ENCODE peak calls at places on chromosomes 2 and 18, in eight cellular contexts. C is epithelial cell of esophagus, A is retinal pigment epithelial cell, V is left ventricle myocardium inferior, W is tibial artery, J is IMR-90, R is fibroblast of mammary gland, S is cardiac fibroblast. Z is an unnamed sample.

GRCh38 chr2:1665761-1666505 is 78.4 kb downstream of the PXDN start:
- DNase-seq in J (no peak), V (no peak), C (no peak), A (no peak), W (no peak), S (no peak), R (no peak), Z (no peak)

GRCh38 chr2:203824057-203824456 is 43.5 kb upstream of the CTLA4 start:
- DNase-seq in C (no peak), J (no peak), S (no peak), R (no peak), W (no peak), V (no peak), A (no peak), Z (no peak)

GRCh38 chr2:231670892-231671616 is 37.3 kb upstream of the PTMA start:
- DNase-seq in J (no peak), S (no peak), V (no peak), C (no peak), A (no peak), W (no peak), R (no peak), Z (no peak)

GRCh38 chr2:45505138-45505537 is 105.9 kb downstream of the SRBD1 start:
- DNase-seq in C (no peak), W (no peak), J (no peak), R (no peak), A (no peak), S (no peak), V (no peak), Z (no peak)

GRCh38 chr18:12574494-12575185 is 83.3 kb downstream of the SPIRE1 start:
- DNase-seq in W (no peak), J (peak; percentile 35), C (no peak), A (no peak), S (no peak), V (no peak), R (no peak), Z (no peak)

GRCh38 chr2:42974697-42975357 is 182.4 kb upstream of the HAAO start:
- DNase-seq in V (peak; percentile 79), R (peak; percentile 66), J (peak; percentile 63), S (peak; percentile 82), A (no peak), W (peak; percentile 90), C (peak; percentile 59), Z (peak; percentile 51)

GRCh38 chr2:165113414-165113813 is 90.4 kb downstream of the SCN3A start:
- DNase-seq in W (no peak), R (peak; percentile 10), A (no peak), C (no peak), J (peak; percentile 58), V (no peak), S (no peak), Z (no peak)

GRCh38 chr2:39571197-39571731 is 94.5 kb upstream of the TMEM178A start:
- DNase-seq in S (peak; percentile 33), C (peak; percentile 16), R (no peak), W (no peak), J (no peak), A (no peak), V (no peak), Z (no peak)

GRCh38 chr2:8543412-8544167 is 138.3 kb upstream of the ID2 start:
- DNase-seq in A (peak; percentile 34), R (peak; percentile 89), J (peak; percentile 90), C (no peak), W (peak; percentile 90), S (peak; percentile 85), V (peak; percentile 55), Z (no peak)

GRCh38 chr2:150339282-150339681 is 148.2 kb downstream of the RND3 start:
- DNase-seq in W (no peak), V (no peak), C (peak; percentile 29), S (no peak), A (no peak), R (peak; percentile 45), J (peak; percentile 10), Z (no peak)

GRCh38 chr2:207157727-207158126 is 8.0 kb downstream of the KLF7 start:
- DNase-seq in A (no peak), V (no peak), J (no peak), R (no peak), C (no peak), S (no peak), W (no peak), Z (no peak)

GRCh38 chr2:210577263-210578071 is 21.1 kb downstream of the CPS1 start:
- DNase-seq in A (no peak), C (peak; percentile 51), V (no peak), J (peak; percentile 59), R (peak; percentile 63), S (peak; percentile 68), W (no peak), Z (no peak)

DNA sequence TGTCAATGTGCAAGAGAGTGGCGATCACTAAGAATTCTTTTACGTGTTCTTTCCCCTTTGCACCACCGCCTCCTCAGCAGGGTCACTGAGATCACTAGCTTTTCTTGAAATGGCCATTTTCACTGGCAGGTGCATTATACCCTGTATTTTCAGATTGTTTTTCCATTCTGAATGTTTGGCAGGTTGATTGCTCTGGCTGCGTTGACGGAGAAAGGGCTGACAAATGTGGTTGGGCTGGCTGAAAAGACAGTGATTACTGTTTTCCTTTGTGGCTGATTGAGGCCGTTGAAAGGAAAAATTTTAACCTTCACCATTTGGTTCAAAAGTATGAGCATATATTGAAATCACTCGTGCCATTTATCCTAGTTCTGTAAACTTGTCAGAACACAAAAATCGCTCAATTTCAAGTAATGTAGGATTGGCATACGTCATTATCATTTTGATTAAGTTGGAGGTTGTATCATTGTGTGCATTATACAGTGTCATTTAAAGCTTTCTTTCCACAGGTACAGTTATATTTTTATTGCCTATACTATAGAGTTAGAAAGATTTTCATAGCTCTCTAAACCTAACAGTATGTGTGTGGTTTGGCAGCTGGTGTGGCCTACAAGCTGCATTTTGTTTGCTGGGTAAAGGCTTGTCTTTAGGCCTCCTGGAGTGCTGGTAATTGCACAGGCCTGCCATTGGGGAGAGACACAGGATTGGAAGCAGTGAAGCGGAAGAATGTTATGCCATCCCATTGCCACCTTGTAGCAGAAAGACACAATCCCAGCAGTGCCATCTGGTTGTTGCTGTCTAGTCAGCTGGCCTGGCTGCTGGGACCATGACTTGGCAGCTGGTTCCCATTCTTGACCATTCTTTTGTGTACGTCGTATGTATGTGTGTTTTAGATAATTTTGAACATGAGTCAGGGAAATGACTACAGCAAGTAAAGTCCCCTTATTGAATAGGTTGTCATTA is 36.7 kb downstream of the DYNC1I2 start:
- DNase-seq in S (peak; percentile 18), W (no peak), R (peak; percentile 34), V (no peak), C (no peak), J (peak; percentile 79), A (no peak), Z (no peak)
- TF ChIP-seq CTCF in S (no peak), W (no peak), R (no peak), V (no peak), C (peak; percentile 28), J (peak; percentile 20), A (no peak), Z (peak; percentile 22)

GRCh38 chr2:80300346-80300745 is 4.2 kb downstream of the LRRTM1 start:
- DNase-seq in C (no peak), R (no peak), S (no peak), J (no peak), W (no peak), A (no peak), V (no peak), Z (no peak)

GRCh38 chr2:80302465-80303005 is 2.0 kb downstream of the LRRTM1 start:
- DNase-seq in S (no peak), W (no peak), J (no peak), R (no peak), V (no peak), C (no peak), A (no peak), Z (no peak)

GRCh38 chr2:80303006-80303741 is 1.4 kb downstream of the LRRTM1 start:
- DNase-seq in A (no peak), W (no peak), R (peak; percentile 4), C (peak; percentile 1), S (no peak), V (no peak), J (no peak), Z (no peak)

GRCh38 chr2:80303825-80304521 is 579 bp downstream of the LRRTM1 start:
- DNase-seq in W (no peak), A (no peak), V (no peak), R (no peak), S (no peak), J (no peak), C (no peak), Z (no peak)

DNA sequence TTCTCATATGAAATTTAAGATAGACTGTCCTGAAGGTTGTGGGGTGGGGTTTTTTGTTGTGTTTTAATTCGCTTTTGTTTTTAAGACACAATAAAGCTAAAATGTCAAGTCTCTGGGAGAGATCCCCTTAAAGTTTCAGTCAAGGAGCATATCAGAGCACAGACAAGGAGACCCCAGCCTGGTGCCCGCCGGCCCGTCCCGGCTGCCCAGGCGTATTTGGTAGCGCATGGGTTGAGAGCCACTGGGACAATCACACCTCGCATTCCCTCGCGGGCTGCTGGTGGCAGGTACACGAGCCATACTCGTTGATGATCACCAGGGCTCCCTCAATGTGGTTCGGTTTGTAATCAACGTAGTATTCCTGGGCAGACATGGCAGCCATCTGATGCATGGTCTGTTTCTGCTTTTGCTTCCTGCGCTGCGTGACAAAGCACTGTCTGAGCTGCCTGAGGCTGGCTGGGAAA is 2.5 kb downstream of the LRRTM1 start:
- DNase-seq in R (no peak), A (no peak), V (no peak), S (no peak), W (no peak), J (no peak), C (no peak), Z (no peak)
- H3K4me3 ChIP-seq in R (no peak overlapping the region), A (no peak overlapping the region), V (peak overlapping the region; percentile 64), S (no peak overlapping the region), W (no peak overlapping the region), J (no peak overlapping the region), C (no peak overlapping the region), Z (no peak overlapping the region)

GRCh38 chr2:173963817-173964564 is 1.2 kb downstream of the SP3 start:
- DNase-seq in A (no peak), R (peak; percentile 82), V (peak; percentile 93), S (peak; percentile 93), J (peak; percentile 76), W (peak; percentile 95), C (peak; percentile 91), Z (no peak)

GRCh38 chr2:173962036-173962435 is 3.1 kb downstream of the SP3 start:
- DNase-seq in A (no peak), C (peak; percentile 50), V (no peak), S (peak; percentile 22), R (no peak), W (no peak), J (peak; percentile 38), Z (no peak)

GRCh38 chr2:173964565-173965371 is 405 bp downstream of the SP3 start:
- DNase-seq in S (peak; percentile 95), W (peak; percentile 96), C (peak; percentile 83), R (peak; percentile 82), J (peak; percentile 83), A (no peak), V (peak; percentile 91), Z (no peak)

GRCh38 chr2:173962583-173963110 is 2.5 kb downstream of the SP3 start:
- DNase-seq in C (no peak), R (no peak), S (no peak), J (no peak), V (no peak), W (no peak), A (no peak), Z (no peak)

GRCh38 chr2:173963323-173963816 is 1.8 kb downstream of the SP3 start:
- DNase-seq in R (peak; percentile 76), W (no peak), J (peak; percentile 75), V (no peak), A (no peak), S (peak; percentile 78), C (peak; percentile 68), Z (no peak)
- TF ChIP-seq CTCF in R (peak; percentile 33), W (peak; percentile 41), J (peak; percentile 41), V (peak; percentile 48), A (peak; percentile 31), S (peak; percentile 32), C (peak; percentile 35), Z (peak; percentile 31)

GRCh38 chr2:88452151-88452851 is at the start of gene FOXI3:
- DNase-seq in A (no peak), W (peak; percentile 55), R (no peak), S (no peak), C (peak; percentile 7), V (no peak), J (no peak), Z (no peak)
- H3K4me3 ChIP-seq in A (peak within 1 kb of the TSS; percentile 19), W (peak within 1 kb of the TSS; percentile 13), R (no peak within 1 kb of the TSS), S (no peak within 1 kb of the TSS), C (no peak within 1 kb of the TSS), V (peak within 1 kb of the TSS; percentile 56), J (no peak within 1 kb of the TSS), Z (no peak within 1 kb of the TSS)